ENCODE peak calls at places on chromosome 22, in nine cellular contexts. R is HCT116, E is Peyer's patch, V is ovary, M is adrenal gland, N is heart left ventricle, J is esophagus squamous epithelium, D is transverse colon, C is spleen. S is an unnamed sample.

GRCh38 chr22:20552913-20553401 is 45.5 kb downstream of the MED15 start:
- DNase-seq in C (peak; percentile 74), M (no peak), E (no peak), V (no peak), R (no peak), N (no peak), D (no peak), J (no peak), S (no peak)

GRCh38 chr22:30340911-30341685 is 14.4 kb upstream of the TBC1D10A start:
- DNase-seq in R (no peak), M (peak; percentile 89), V (no peak), D (no peak), J (no peak), C (peak; percentile 85), N (peak; percentile 87), E (no peak), S (no peak)

GRCh38 chr22:42065408-42066132 is 5.0 kb downstream of the NAGA start:
- DNase-seq in N (no peak), R (no peak), D (no peak), M (no peak), E (no peak), J (no peak), C (peak; percentile 53), V (peak; percentile 13), S (no peak)

GRCh38 chr22:43376765-43377485 is 33.8 kb upstream of the SCUBE1 start:
- DNase-seq in N (no peak), J (no peak), M (no peak), D (peak; percentile 15), E (peak; percentile 21), R (no peak), C (no peak), V (no peak), S (no peak)

GRCh38 chr22:35314161-35314942 is 14.7 kb downstream of the TOM1 start:
- DNase-seq in V (no peak), M (peak; percentile 12), C (peak; percentile 67), R (no peak), D (peak; percentile 65), N (no peak), J (no peak), E (no peak), S (no peak)

GRCh38 chr22:25012743-25013142 is 60.2 kb downstream of the KIAA1671 start:
- DNase-seq in E (no peak), R (no peak), J (no peak), D (no peak), C (no peak), M (no peak), N (no peak), V (no peak), S (no peak)

GRCh38 chr22:33438273-33438672 is 380.1 kb upstream of the SYN3 start:
- DNase-seq in E (no peak), J (no peak), D (no peak), R (no peak), N (no peak), M (no peak), C (no peak), V (no peak), S (peak; percentile 56)

GRCh38 chr22:42683599-42684283 is 34.5 kb upstream of the CYB5R3 start:
- DNase-seq in E (no peak), D (peak; percentile 53), C (no peak), N (peak; percentile 78), R (no peak), V (peak; percentile 59), M (no peak), J (no peak), S (no peak)

GRCh38 chr22:40178417-40179409 is 988 bp downstream of the TNRC6B start:
- DNase-seq in N (no peak), D (peak; percentile 37), J (no peak), R (no peak), E (peak; percentile 49), V (no peak), M (peak; percentile 27), C (peak; percentile 77), S (peak; percentile 33)

GRCh38 chr22:40181323-40181722 is 3.6 kb downstream of the TNRC6B start:
- DNase-seq in V (no peak), D (no peak), R (no peak), J (no peak), E (no peak), M (no peak), C (no peak), N (no peak), S (no peak)

GRCh38 chr22:40182231-40182835 is 4.6 kb downstream of the TNRC6B start:
- DNase-seq in C (no peak), V (no peak), E (no peak), R (no peak), N (no peak), D (no peak), M (no peak), J (no peak), S (no peak)

GRCh38 chr22:40179535-40179934 is 1.8 kb downstream of the TNRC6B start:
- DNase-seq in R (no peak), M (no peak), C (no peak), J (no peak), N (no peak), V (no peak), D (no peak), E (no peak), S (no peak)

GRCh38 chr22:40180403-40180802 is 2.7 kb downstream of the TNRC6B start:
- DNase-seq in D (no peak), N (no peak), J (no peak), M (no peak), E (no peak), C (no peak), V (no peak), R (no peak), S (no peak)
- H3K4me3 ChIP-seq in D (no peak overlapping the region), N (no peak overlapping the region), J (peak overlapping the region; percentile 60), M (no peak overlapping the region), E (peak overlapping the region; percentile 68), C (peak overlapping the region; percentile 65), V (no peak overlapping the region), R (no peak overlapping the region), S (no peak overlapping the region)

GRCh38 chr22:44846726-44847275 is 94.4 kb downstream of the ARHGAP8 start:
- DNase-seq in R (no peak), C (no peak), E (no peak), J (no peak), V (no peak), N (no peak), D (no peak), M (no peak), S (no peak)
- H3K9me3 ChIP-seq in R (no peaks in the 10 kb centered on the region), C (peaks cover 14% of the 10 kb centered on the region), E (no peaks in the 10 kb centered on the region), J (peaks cover 10% of the 10 kb centered on the region), V (no peaks in the 10 kb centered on the region), N (peaks cover 7% of the 10 kb centered on the region), D (no peaks in the 10 kb centered on the region), M (no peaks in the 10 kb centered on the region), S (no peaks in the 10 kb centered on the region)

GRCh38 chr22:46047226-46047625 is 70.3 kb upstream of the WNT7B start:
- DNase-seq in J (no peak), C (peak; percentile 48), D (no peak), M (peak; percentile 8), E (no peak), V (no peak), R (no peak), N (peak; percentile 19), S (no peak)

GRCh38 chr22:46044718-46045458 is 67.9 kb upstream of the WNT7B start:
- DNase-seq in R (no peak), D (peak; percentile 51), V (peak; percentile 57), M (peak; percentile 14), E (peak; percentile 62), C (peak; percentile 90), J (no peak), N (no peak), S (no peak)

GRCh38 chr22:46043816-46044717 is 67.1 kb upstream of the WNT7B start:
- DNase-seq in V (peak; percentile 62), E (no peak), M (peak; percentile 27), J (no peak), D (peak; percentile 49), R (no peak), C (peak; percentile 82), N (no peak), S (peak; percentile 82)

GRCh38 chr22:46046299-46046685 is 69.3 kb upstream of the WNT7B start:
- DNase-seq in N (no peak), R (no peak), E (no peak), J (no peak), D (peak; percentile 10), V (no peak), C (peak; percentile 66), M (peak; percentile 14), S (no peak)

DNA sequence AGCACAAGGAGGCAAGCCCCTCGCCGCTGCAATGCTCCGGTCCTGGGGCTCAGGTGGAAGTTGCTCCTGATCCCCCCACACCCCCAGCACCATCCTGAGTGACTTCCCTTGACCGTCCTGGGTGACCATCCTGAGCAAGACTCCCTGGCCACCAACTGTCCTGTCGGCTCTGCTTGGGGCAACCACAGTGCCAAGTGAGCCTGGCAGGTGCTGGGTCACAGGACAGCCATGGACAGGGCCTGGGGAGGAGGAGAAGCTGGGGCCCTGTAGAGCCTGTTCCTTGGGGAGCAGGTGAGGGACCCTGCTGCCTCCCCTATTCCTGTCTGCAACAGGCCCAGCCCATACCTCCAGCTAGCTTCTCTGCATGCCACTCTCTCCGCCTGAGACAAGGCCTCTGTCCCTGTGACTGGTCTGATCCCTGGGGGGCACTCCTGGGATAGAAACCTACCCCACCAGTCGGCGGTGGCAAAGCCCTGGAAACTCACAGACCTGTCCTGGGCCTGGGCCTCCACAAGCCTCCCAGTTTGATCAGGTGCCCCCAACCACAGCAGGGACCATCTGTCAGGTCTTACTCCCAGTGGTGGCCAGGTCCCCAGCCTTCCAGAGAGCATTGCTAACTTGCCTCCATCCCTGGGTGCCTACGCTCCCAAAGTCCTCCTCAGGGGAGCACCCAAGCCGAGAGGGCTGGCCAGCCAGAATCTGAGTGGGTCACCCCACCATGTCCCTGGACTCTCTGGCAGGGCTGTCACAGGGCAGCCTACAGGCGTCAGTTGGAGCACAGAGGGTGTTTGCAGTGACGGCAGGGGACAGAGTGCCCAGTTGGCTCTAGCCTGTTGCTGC is 68.7 kb upstream of the WNT7B start:
- DNase-seq in J (no peak), E (no peak), R (no peak), V (no peak), M (peak; percentile 27), D (peak; percentile 17), C (peak; percentile 80), N (peak; percentile 70), S (no peak)
- TF ChIP-seq POLR2A in J (no peak), E (no peak), R (no peak), V (no peak), M (no peak), D (no peak), C (no peak), N (no peak), S (peak; percentile 20)

GRCh38 chr22:29199702-29200400 is 5.8 kb upstream of the EMID1 start:
- DNase-seq in C (no peak), V (no peak), N (peak; percentile 13), E (no peak), M (no peak), J (no peak), D (no peak), R (no peak), S (no peak)

GRCh38 chr22:29198240-29198639 is 7.5 kb upstream of the EMID1 start:
- DNase-seq in D (no peak), V (no peak), J (no peak), N (no peak), R (no peak), E (no peak), C (no peak), M (no peak), S (no peak)

GRCh38 chr22:29195118-29195963 is 10.4 kb upstream of the EMID1 start:
- DNase-seq in C (no peak), E (no peak), N (peak; percentile 15), J (no peak), V (no peak), M (no peak), R (no peak), D (no peak), S (no peak)

GRCh38 chr22:29195964-29196666 is 9.6 kb upstream of the EMID1 start:
- DNase-seq in M (no peak), R (no peak), D (no peak), J (no peak), C (no peak), E (no peak), N (peak; percentile 24), V (no peak), S (no peak)

GRCh38 chr22:29197096-29197495 is 8.6 kb upstream of the EMID1 start:
- DNase-seq in J (no peak), D (no peak), V (no peak), E (no peak), N (no peak), M (no peak), C (no peak), R (no peak), S (no peak)
- H3K4me3 ChIP-seq in J (no peak overlapping the region), D (no peak overlapping the region), V (no peak overlapping the region), E (no peak overlapping the region), N (no peak overlapping the region), M (no peak overlapping the region), C (no peak overlapping the region), R (no peak overlapping the region), S (no peak overlapping the region)

S was measured in prostate gland.